ENCODE peak calls at places on chromosome 1, in eight cellular contexts. One of them, this sample, is unnamed.

GRCh38 chr1:24901791-24902470 is 28.1 kb downstream of the RUNX3 start:
- DNase-seq in HFF-Myc: no peak
- DNase-seq in AG09309: no peak
- DNase-seq in uterus: peak
- DNase-seq in SJSA1: no peak
- DNase-seq in cardiac muscle cell: no peak
- DNase-seq in CD4-positive, alpha-beta memory T cell: no peak
- DNase-seq in vagina: no peak
- DNase-seq in this sample: no peak

GRCh38 chr1:101002551-101002950 is 23.0 kb downstream of the DPH5 start:
- DNase-seq in HFF-Myc: no peak
- DNase-seq in AG09309: no peak
- DNase-seq in uterus: no peak
- DNase-seq in SJSA1: no peak
- DNase-seq in cardiac muscle cell: peak
- DNase-seq in CD4-positive, alpha-beta memory T cell: no peak
- DNase-seq in vagina: no peak
- DNase-seq in this sample: peak

GRCh38 chr1:211928993-211929637 is 98.6 kb upstream of the LPGAT1 start:
- DNase-seq in HFF-Myc: no peak
- DNase-seq in AG09309: no peak
- DNase-seq in uterus: no peak
- DNase-seq in SJSA1: no peak
- DNase-seq in cardiac muscle cell: peak
- DNase-seq in CD4-positive, alpha-beta memory T cell: no peak
- DNase-seq in vagina: no peak
- DNase-seq in this sample: peak

GRCh38 chr1:67557731-67558448 is 127.1 kb upstream of the GADD45A start:
- DNase-seq in HFF-Myc: no peak
- DNase-seq in AG09309: no peak
- DNase-seq in uterus: no peak
- DNase-seq in SJSA1: no peak
- DNase-seq in cardiac muscle cell: no peak
- DNase-seq in CD4-positive, alpha-beta memory T cell: no peak
- DNase-seq in vagina: no peak
- DNase-seq in this sample: peak

GRCh38 chr1:38489844-38490270 is 369.7 kb downstream of the RRAGC start:
- DNase-seq in HFF-Myc: peak
- DNase-seq in AG09309: no peak
- DNase-seq in uterus: no peak
- DNase-seq in SJSA1: peak
- DNase-seq in cardiac muscle cell: peak
- DNase-seq in CD4-positive, alpha-beta memory T cell: peak
- DNase-seq in vagina: peak
- DNase-seq in this sample: peak

GRCh38 chr1:208410409-208410808 is 166.2 kb upstream of the PLXNA2 start:
- DNase-seq in HFF-Myc: no peak
- DNase-seq in AG09309: no peak
- DNase-seq in uterus: no peak
- DNase-seq in SJSA1: no peak
- DNase-seq in cardiac muscle cell: no peak
- DNase-seq in CD4-positive, alpha-beta memory T cell: no peak
- DNase-seq in vagina: no peak
- DNase-seq in this sample: no peak

GRCh38 chr1:225746361-225747179 is 31.1 kb upstream of the SRP9 start:
- DNase-seq in HFF-Myc: no peak
- DNase-seq in AG09309: peak
- DNase-seq in uterus: peak
- DNase-seq in SJSA1: peak
- DNase-seq in cardiac muscle cell: peak
- DNase-seq in CD4-positive, alpha-beta memory T cell: no peak
- DNase-seq in vagina: no peak
- DNase-seq in this sample: peak

GRCh38 chr1:20603473-20604464 is 14.9 kb downstream of the CDA start:
- DNase-seq in HFF-Myc: peak
- DNase-seq in AG09309: peak
- DNase-seq in uterus: no peak
- DNase-seq in SJSA1: peak
- DNase-seq in cardiac muscle cell: peak
- DNase-seq in CD4-positive, alpha-beta memory T cell: no peak
- DNase-seq in vagina: no peak
- DNase-seq in this sample: peak

GRCh38 chr1:77316006-77316405 is 34.2 kb downstream of the AK5 start:
- DNase-seq in HFF-Myc: no peak
- DNase-seq in AG09309: peak
- DNase-seq in uterus: no peak
- DNase-seq in SJSA1: peak
- DNase-seq in cardiac muscle cell: no peak
- DNase-seq in CD4-positive, alpha-beta memory T cell: no peak
- DNase-seq in vagina: no peak
- DNase-seq in this sample: peak

GRCh38 chr1:178262101-178262500 is 168.2 kb downstream of the RASAL2 start:
- DNase-seq in HFF-Myc: no peak
- DNase-seq in AG09309: no peak
- DNase-seq in uterus: no peak
- DNase-seq in SJSA1: peak
- DNase-seq in cardiac muscle cell: peak
- DNase-seq in CD4-positive, alpha-beta memory T cell: no peak
- DNase-seq in vagina: no peak
- DNase-seq in this sample: peak

GRCh38 chr1:221328371-221328770 is 413.5 kb downstream of the DUSP10 start:
- DNase-seq in HFF-Myc: no peak
- DNase-seq in AG09309: no peak
- DNase-seq in uterus: no peak
- DNase-seq in SJSA1: no peak
- DNase-seq in cardiac muscle cell: no peak
- DNase-seq in CD4-positive, alpha-beta memory T cell: no peak
- DNase-seq in vagina: no peak
- DNase-seq in this sample: no peak

GRCh38 chr1:155591770-155592169 is 18.2 kb upstream of the MSTO1 start:
- DNase-seq in HFF-Myc: peak
- DNase-seq in AG09309: peak
- DNase-seq in uterus: no peak
- DNase-seq in SJSA1: peak
- DNase-seq in cardiac muscle cell: peak
- DNase-seq in CD4-positive, alpha-beta memory T cell: peak
- DNase-seq in vagina: no peak
- DNase-seq in this sample: peak

GRCh38 chr1:170296642-170297041 is 150.9 kb downstream of the NTMT2 start:
- DNase-seq in HFF-Myc: no peak
- DNase-seq in AG09309: no peak
- DNase-seq in uterus: no peak
- DNase-seq in SJSA1: no peak
- DNase-seq in cardiac muscle cell: no peak
- DNase-seq in CD4-positive, alpha-beta memory T cell: no peak
- DNase-seq in vagina: no peak
- DNase-seq in this sample: peak

GRCh38 chr1:207004931-207005830 is 27.4 kb downstream of the C1orf116 start:
- DNase-seq in HFF-Myc: peak
- DNase-seq in AG09309: no peak
- DNase-seq in uterus: no peak
- DNase-seq in SJSA1: peak
- DNase-seq in cardiac muscle cell: peak
- DNase-seq in CD4-positive, alpha-beta memory T cell: peak
- DNase-seq in vagina: no peak
- DNase-seq in this sample: peak

GRCh38 chr1:221965252-221965651 is 223.4 kb upstream of the DUSP10 start:
- DNase-seq in HFF-Myc: no peak
- DNase-seq in AG09309: no peak
- DNase-seq in uterus: no peak
- DNase-seq in SJSA1: no peak
- DNase-seq in cardiac muscle cell: no peak
- DNase-seq in CD4-positive, alpha-beta memory T cell: no peak
- DNase-seq in vagina: no peak
- DNase-seq in this sample: no peak

GRCh38 chr1:156815851-156816536 is 654 bp downstream of the SH2D2A start:
- DNase-seq in HFF-Myc: no peak
- DNase-seq in AG09309: no peak
- DNase-seq in uterus: no peak
- DNase-seq in SJSA1: no peak
- DNase-seq in cardiac muscle cell: no peak
- DNase-seq in CD4-positive, alpha-beta memory T cell: no peak
- DNase-seq in vagina: no peak
- DNase-seq in this sample: no peak

GRCh38 chr1:19909971-19910370 is 13.4 kb downstream of the PLA2G2E start:
- DNase-seq in HFF-Myc: no peak
- DNase-seq in AG09309: no peak
- DNase-seq in uterus: no peak
- DNase-seq in SJSA1: no peak
- DNase-seq in cardiac muscle cell: no peak
- DNase-seq in CD4-positive, alpha-beta memory T cell: no peak
- DNase-seq in vagina: no peak
- DNase-seq in this sample: no peak

GRCh38 chr1:199762567-199762966 is 264.9 kb upstream of the NR5A2 start:
- DNase-seq in HFF-Myc: no peak
- DNase-seq in AG09309: no peak
- DNase-seq in uterus: no peak
- DNase-seq in SJSA1: no peak
- DNase-seq in cardiac muscle cell: no peak
- DNase-seq in CD4-positive, alpha-beta memory T cell: no peak
- DNase-seq in vagina: no peak
- DNase-seq in this sample: no peak

DNA sequence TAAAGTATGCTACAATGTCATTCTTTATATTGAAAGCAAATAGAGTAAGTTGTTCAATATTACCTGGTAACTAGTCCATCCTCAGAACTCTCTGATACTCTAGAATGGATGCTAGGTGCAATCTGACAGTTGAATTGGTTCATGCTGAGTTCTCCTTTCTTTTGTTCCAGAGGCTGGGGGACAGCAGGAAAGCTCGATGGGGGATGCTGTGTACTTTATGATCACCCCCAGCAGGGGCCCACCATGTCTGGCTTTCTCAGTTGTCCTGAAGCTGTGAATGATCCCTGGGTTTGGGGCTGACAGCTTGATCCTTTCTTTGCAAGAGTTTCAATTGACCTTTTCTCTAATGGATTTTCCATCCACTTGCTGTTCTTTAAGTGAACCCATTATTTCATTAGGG is 22.5 kb downstream of the FMN2 start:
- DNase-seq in HFF-Myc: no peak
- DNase-seq in AG09309: no peak
- DNase-seq in uterus: no peak
- DNase-seq in SJSA1: no peak
- DNase-seq in cardiac muscle cell: no peak
- DNase-seq in CD4-positive, alpha-beta memory T cell: no peak
- DNase-seq in vagina: no peak
- DNase-seq in this sample: no peak
- H3K4me3 ChIP-seq in HFF-Myc: no peak
- H3K4me3 ChIP-seq in AG09309: no peak
- H3K4me3 ChIP-seq in uterus: no peak
- H3K4me3 ChIP-seq in SJSA1: no peak
- H3K4me3 ChIP-seq in cardiac muscle cell: no peak
- H3K4me3 ChIP-seq in CD4-positive, alpha-beta memory T cell: no peak
- H3K4me3 ChIP-seq in vagina: no peak
- H3K4me3 ChIP-seq in this sample: no peak

DNA sequence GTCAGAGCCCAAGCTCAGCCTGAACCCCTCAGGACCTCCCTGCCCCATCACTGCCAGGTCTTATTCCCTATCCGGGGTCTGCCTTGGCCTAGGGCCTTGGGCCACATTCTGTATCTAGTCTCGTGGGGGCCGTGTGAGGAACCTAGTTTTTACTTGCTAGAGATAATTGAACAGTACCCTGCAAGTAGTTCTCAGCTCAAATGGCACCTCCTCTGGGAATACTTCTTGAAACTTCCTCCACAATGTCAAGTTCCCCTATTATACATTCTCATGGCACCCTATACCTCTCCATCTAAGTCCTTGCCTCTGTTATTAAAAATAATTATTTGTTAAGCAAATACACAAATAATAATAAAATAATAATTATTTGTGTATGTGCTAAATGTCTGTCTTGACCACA is 32.9 kb upstream of the CSF1 start:
- DNase-seq in HFF-Myc: no peak
- DNase-seq in AG09309: no peak
- DNase-seq in uterus: no peak
- DNase-seq in SJSA1: no peak
- DNase-seq in cardiac muscle cell: no peak
- DNase-seq in CD4-positive, alpha-beta memory T cell: no peak
- DNase-seq in vagina: no peak
- DNase-seq in this sample: no peak
- H3K4me3 ChIP-seq in HFF-Myc: no peak
- H3K4me3 ChIP-seq in AG09309: no peak
- H3K4me3 ChIP-seq in uterus: no peak
- H3K4me3 ChIP-seq in SJSA1: no peak
- H3K4me3 ChIP-seq in cardiac muscle cell: no peak
- H3K4me3 ChIP-seq in CD4-positive, alpha-beta memory T cell: no peak
- H3K4me3 ChIP-seq in vagina: no peak
- H3K4me3 ChIP-seq in this sample: no peak

DNA sequence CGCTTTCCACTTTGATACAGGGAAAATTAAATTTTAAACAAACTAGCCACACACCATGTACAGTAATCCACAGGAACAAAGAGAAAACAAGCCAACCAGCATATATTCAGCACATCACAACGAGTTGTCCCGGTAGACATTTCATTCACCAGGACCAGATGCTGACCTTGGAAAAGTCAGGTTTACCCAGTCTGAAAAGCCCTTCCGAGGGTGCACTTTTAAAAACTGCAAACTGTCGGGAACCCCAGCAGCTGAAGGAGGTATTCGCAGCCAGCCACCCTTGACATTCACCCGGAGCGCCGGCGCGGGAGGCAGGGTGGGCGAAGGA is 1.2 kb downstream of the MCOLN3 start:
- DNase-seq in HFF-Myc: no peak
- DNase-seq in AG09309: no peak
- DNase-seq in uterus: no peak
- DNase-seq in SJSA1: no peak
- DNase-seq in cardiac muscle cell: no peak
- DNase-seq in CD4-positive, alpha-beta memory T cell: no peak
- DNase-seq in vagina: no peak
- DNase-seq in this sample: no peak
- H3K4me3 ChIP-seq in HFF-Myc: no peak
- H3K4me3 ChIP-seq in AG09309: no peak
- H3K4me3 ChIP-seq in uterus: no peak
- H3K4me3 ChIP-seq in SJSA1: no peak
- H3K4me3 ChIP-seq in cardiac muscle cell: peak
- H3K4me3 ChIP-seq in CD4-positive, alpha-beta memory T cell: no peak
- H3K4me3 ChIP-seq in vagina: peak
- H3K4me3 ChIP-seq in this sample: no peak

GRCh38 chr1:243287652-243288051 is 31.8 kb downstream of the SDCCAG8 start:
- DNase-seq in HFF-Myc: peak
- DNase-seq in AG09309: peak
- DNase-seq in uterus: no peak
- DNase-seq in SJSA1: peak
- DNase-seq in cardiac muscle cell: peak
- DNase-seq in CD4-positive, alpha-beta memory T cell: no peak
- DNase-seq in vagina: no peak
- DNase-seq in this sample: peak
- H3K4me3 ChIP-seq in HFF-Myc: no peak
- H3K4me3 ChIP-seq in AG09309: no peak
- H3K4me3 ChIP-seq in uterus: no peak
- H3K4me3 ChIP-seq in SJSA1: no peak
- H3K4me3 ChIP-seq in cardiac muscle cell: no peak
- H3K4me3 ChIP-seq in CD4-positive, alpha-beta memory T cell: no peak
- H3K4me3 ChIP-seq in vagina: no peak
- H3K4me3 ChIP-seq in this sample: no peak

GRCh38 chr1:113872219-113872934 is 865 bp upstream of the PTPN22 start:
- DNase-seq in HFF-Myc: no peak
- DNase-seq in AG09309: no peak
- DNase-seq in uterus: no peak
- DNase-seq in SJSA1: no peak
- DNase-seq in cardiac muscle cell: peak
- DNase-seq in CD4-positive, alpha-beta memory T cell: peak
- DNase-seq in vagina: no peak
- DNase-seq in this sample: peak
- H3K4me3 ChIP-seq in HFF-Myc: no peak
- H3K4me3 ChIP-seq in AG09309: no peak
- H3K4me3 ChIP-seq in uterus: no peak
- H3K4me3 ChIP-seq in SJSA1: no peak
- H3K4me3 ChIP-seq in cardiac muscle cell: no peak
- H3K4me3 ChIP-seq in CD4-positive, alpha-beta memory T cell: peak
- H3K4me3 ChIP-seq in vagina: no peak
- H3K4me3 ChIP-seq in this sample: no peak